ENCODE peak calls at places on chromosomes 5 and 9, in six cellular contexts. Q is stimulated activated CD4-positive, alpha-beta T cell treated with anti-CD3 and anti-CD28 coated beads, Interleukin-2, amount 100 ng/mL, for 4 hours; S is naive thymus-derived CD8-positive, alpha-beta T cell; I is NCI-H460; J is activated CD4-positive, alpha-beta T cell treated with anti-CD3 and anti-CD28 coated beads, Interleukin-2, amount 50 U/mL, for 1 hour; P is frontal cortex. N is an unnamed sample.

GRCh38 chr9:68706579-68707201 is 1.6 kb downstream of the PIP5K1B start:
- DNase-seq in Q (no peak), S (no peak), I (no peak), J (no peak), P (no peak), N (no peak)

GRCh38 chr9:77944556-77945261 is 86.9 kb downstream of the GNAQ start:
- DNase-seq in Q (no peak), S (peak), I (no peak), J (peak), P (no peak), N (no peak)

GRCh38 chr5:147472669-147473131 is 37.2 kb downstream of the DPYSL3 start:
- DNase-seq in Q (no peak), S (no peak), I (no peak), J (no peak), P (no peak), N (no peak)

GRCh38 chr5:54450542-54450941 is 5.0 kb upstream of the HSPB3 start:
- DNase-seq in Q (no peak), S (no peak), I (no peak), J (no peak), P (no peak), N (no peak)

GRCh38 chr5:14316471-14316870 is 173.3 kb downstream of the TRIO start:
- DNase-seq in Q (no peak), S (no peak), I (no peak), J (no peak), P (no peak), N (no peak)

GRCh38 chr5:96781734-96782064 is 26.0 kb downstream of the ERAP1 start:
- DNase-seq in Q (no peak), S (no peak), I (no peak), J (no peak), P (no peak), N (no peak)

GRCh38 chr9:35719546-35719945 is 12.4 kb downstream of the TLN1 start:
- DNase-seq in Q (no peak), S (no peak), I (no peak), J (no peak), P (no peak), N (no peak)

GRCh38 chr5:174493536-174493935 is 230.8 kb upstream of the MSX2 start:
- DNase-seq in Q (no peak), S (no peak), I (no peak), J (no peak), P (no peak), N (no peak)

GRCh38 chr5:180499684-180500083 is 5.5 kb downstream of the CNOT6 start:
- DNase-seq in Q (no peak), S (no peak), I (no peak), J (no peak), P (no peak), N (no peak)

GRCh38 chr5:134525687-134526482 is 415 bp downstream of the JADE2 start:
- DNase-seq in Q (peak), S (peak), I (peak), J (peak), P (peak), N (peak)

GRCh38 chr5:61461412-61461811 is 129.4 kb downstream of the ZSWIM6 start:
- DNase-seq in Q (no peak), S (no peak), I (no peak), J (no peak), P (no peak), N (no peak)

GRCh38 chr5:68875351-68875750 is 218.5 kb upstream of the SLC30A5 start:
- DNase-seq in Q (no peak), S (peak), I (no peak), J (peak), P (no peak), N (no peak)

GRCh38 chr9:133563286-133564213 is 29.0 kb downstream of the ADAMTSL2 start:
- DNase-seq in Q (no peak), S (no peak), I (no peak), J (no peak), P (no peak), N (no peak)

GRCh38 chr9:5388026-5388806 is 48.5 kb upstream of the RLN1 start:
- DNase-seq in Q (no peak), S (no peak), I (no peak), J (no peak), P (no peak), N (no peak)

GRCh38 chr5:142864293-142865260 is 94.4 kb downstream of the ARHGAP26 start:
- DNase-seq in Q (no peak), S (no peak), I (no peak), J (no peak), P (no peak), N (no peak)

GRCh38 chr5:472076-472655 is 29.2 kb downstream of the EXOC3 start:
- DNase-seq in Q (no peak), S (no peak), I (no peak), J (no peak), P (peak), N (no peak)

GRCh38 chr5:140967226-140967893 is 1.1 kb downstream of the PCDHAC2 start:
- DNase-seq in Q (no peak), S (no peak), I (no peak), J (no peak), P (no peak), N (no peak)

GRCh38 chr9:72029986-72030385 is 30.4 kb downstream of the C9orf57 start:
- DNase-seq in Q (no peak), S (no peak), I (no peak), J (no peak), P (no peak), N (no peak)

GRCh38 chr5:138243794-138244193 is 30.6 kb downstream of the GFRA3 start:
- DNase-seq in Q (no peak), S (no peak), I (no peak), J (no peak), P (peak), N (no peak)

GRCh38 chr9:14992516-14992915 is 82.3 kb upstream of the FREM1 start:
- DNase-seq in Q (no peak), S (no peak), I (no peak), J (no peak), P (no peak), N (no peak)

GRCh38 chr5:154713615-154714125 is 41.5 kb upstream of the LARP1 start:
- DNase-seq in Q (no peak), S (no peak), I (no peak), J (no peak), P (no peak), N (no peak)

GRCh38 chr9:75027187-75028107 is 646 bp downstream of the CARNMT1 start:
- DNase-seq in Q (peak), S (peak), I (peak), J (peak), P (peak), N (peak)

GRCh38 chr9:35079041-35079425 is 709 bp downstream of the FANCG start:
- DNase-seq in Q (no peak), S (no peak), I (no peak), J (no peak), P (no peak), N (no peak)

GRCh38 chr9:115524467-115525059 is 406.6 kb upstream of the TNC start:
- DNase-seq in Q (no peak), S (no peak), I (peak), J (no peak), P (peak), N (peak)

GRCh38 chr5:64615895-64616294 is 74.4 kb upstream of the SHISAL2B start:
- DNase-seq in Q (no peak), S (no peak), I (no peak), J (no peak), P (no peak), N (no peak)

GRCh38 chr9:95073918-95074317 is 243.6 kb downstream of the FANCC start:
- DNase-seq in Q (no peak), S (no peak), I (no peak), J (no peak), P (no peak), N (no peak)

GRCh38 chr9:97419315-97419867 is 7.5 kb downstream of the TDRD7 start:
- DNase-seq in Q (no peak), S (no peak), I (no peak), J (no peak), P (no peak), N (no peak)

GRCh38 chr5:53249529-53249928 is 140.0 kb upstream of the MOCS2 start:
- DNase-seq in Q (no peak), S (no peak), I (peak), J (no peak), P (no peak), N (no peak)

GRCh38 chr9:122122903-122123632 is 30.0 kb upstream of the TTLL11 start:
- DNase-seq in Q (peak), S (peak), I (peak), J (peak), P (peak), N (peak)

GRCh38 chr5:132327278-132327959 is 33.2 kb downstream of the SLC22A4 start:
- DNase-seq in Q (no peak), S (no peak), I (no peak), J (no peak), P (no peak), N (no peak)

GRCh38 chr9:13351768-13352386 is 72.4 kb upstream of the MPDZ start:
- DNase-seq in Q (no peak), S (no peak), I (peak), J (no peak), P (no peak), N (peak)

GRCh38 chr5:156893517-156893916 is 43.4 kb downstream of the PPP1R2B start:
- DNase-seq in Q (no peak), S (no peak), I (no peak), J (no peak), P (no peak), N (no peak)

GRCh38 chr9:36893148-36893547 is 140.9 kb downstream of the PAX5 start:
- DNase-seq in Q (no peak), S (no peak), I (no peak), J (no peak), P (no peak), N (no peak)

GRCh38 chr5:78613756-78614155 is 34.8 kb downstream of the LHFPL2 start:
- DNase-seq in Q (no peak), S (no peak), I (no peak), J (no peak), P (no peak), N (no peak)

GRCh38 chr5:98464737-98465330 is 308.6 kb upstream of the RGMB start:
- DNase-seq in Q (no peak), S (no peak), I (no peak), J (no peak), P (no peak), N (no peak)

GRCh38 chr9:124457079-124457886 is 7.0 kb downstream of the ADGRD2 start:
- DNase-seq in Q (no peak), S (no peak), I (no peak), J (no peak), P (no peak), N (no peak)

GRCh38 chr9:137046094-137046787 is at the start of gene NPDC1:
- DNase-seq in Q (peak), S (peak), I (peak), J (peak), P (peak), N (peak)

GRCh38 chr9:33162721-33163311 is 4.3 kb downstream of the B4GALT1 start:
- DNase-seq in Q (no peak), S (no peak), I (no peak), J (no peak), P (no peak), N (no peak)